ENCODE peak calls at places on chromosome 9, in ten cellular contexts. Y is A549; H is stimulated activated CD4-positive, alpha-beta T cell treated with anti-CD3 and anti-CD28 coated beads, Interleukin-1b, Interleukin-23, amount 100 ng/mL, for 24 hours; X is ACHN; M is activated T-helper 1 cell treated with Interleukin-2 at 50 U/mL for 16 hours; A is activated CD4-positive, CD25-positive, alpha-beta regulatory T cell treated with anti-CD3 and anti-CD28 coated beads, Interleukin-2, amount 50 U/mL, for 72 hours; E is activated T-cell treated with anti-CD3 and anti-CD28 coated beads for 24 hours; Z is T-helper 1 cell; I is breast epithelium; S is Jurkat, Clone E6-1. R is an unnamed sample.

GRCh38 chr9:131657031-131657377 is 82.9 kb downstream of the RAPGEF1 start:
- DNase-seq in Y (no peak), H (no peak), X (no peak), M (no peak), A (no peak), E (no peak), Z (no peak), I (no peak), S (peak), R (no peak)

GRCh38 chr9:104746798-104747197 is 685 bp upstream of the NIPSNAP3A start:
- DNase-seq in Y (no peak), H (no peak), X (no peak), M (no peak), A (no peak), E (no peak), Z (no peak), I (no peak), S (no peak), R (no peak)

GRCh38 chr9:98043921-98044320 is 12.6 kb upstream of the NANS start:
- DNase-seq in Y (no peak), H (no peak), X (no peak), M (no peak), A (no peak), E (no peak), Z (no peak), I (no peak), S (no peak), R (no peak)

GRCh38 chr9:108787664-108788048 is 68.1 kb downstream of the ACTL7B start:
- DNase-seq in Y (no peak), H (no peak), X (no peak), M (no peak), A (no peak), E (no peak), Z (no peak), I (no peak), S (no peak), R (no peak)

GRCh38 chr9:133476531-133476930 is 2.4 kb downstream of the SLC2A6 start:
- DNase-seq in Y (no peak), H (no peak), X (no peak), M (no peak), A (no peak), E (no peak), Z (no peak), I (no peak), S (no peak), R (no peak)

GRCh38 chr9:75531588-75531987 is 358.9 kb upstream of the PCSK5 start:
- DNase-seq in Y (no peak), H (no peak), X (no peak), M (no peak), A (no peak), E (no peak), Z (no peak), I (no peak), S (no peak), R (no peak)

GRCh38 chr9:101421653-101422065 is 13.9 kb downstream of the ALDOB start:
- DNase-seq in Y (no peak), H (no peak), X (no peak), M (no peak), A (no peak), E (no peak), Z (no peak), I (no peak), S (no peak), R (no peak)

GRCh38 chr9:26723486-26723885 is 169.1 kb downstream of the CAAP1 start:
- DNase-seq in Y (peak), H (no peak), X (peak), M (no peak), A (peak), E (no peak), Z (no peak), I (no peak), S (no peak), R (peak)

GRCh38 chr9:133957328-133957727 is 34.8 kb downstream of the VAV2 start:
- DNase-seq in Y (no peak), H (no peak), X (no peak), M (no peak), A (no peak), E (no peak), Z (no peak), I (no peak), S (no peak), R (no peak)

GRCh38 chr9:3735251-3735650 is 209.4 kb upstream of the RFX3 start:
- DNase-seq in Y (no peak), H (no peak), X (no peak), M (no peak), A (no peak), E (no peak), Z (no peak), I (no peak), S (no peak), R (no peak)

GRCh38 chr9:93579711-93580516 is 3.5 kb downstream of the PHF2 start:
- DNase-seq in Y (no peak), H (no peak), X (no peak), M (no peak), A (no peak), E (no peak), Z (no peak), I (no peak), S (no peak), R (no peak)

GRCh38 chr9:107243757-107244156 is 39.3 kb upstream of the RAD23B start:
- DNase-seq in Y (no peak), H (peak), X (peak), M (no peak), A (no peak), E (peak), Z (no peak), I (no peak), S (no peak), R (peak)

GRCh38 chr9:124765439-124765835 is 5.7 kb downstream of the NR6A1 start:
- DNase-seq in Y (no peak), H (no peak), X (no peak), M (no peak), A (no peak), E (no peak), Z (no peak), I (no peak), S (no peak), R (no peak)

GRCh38 chr9:79611091-79611614 is 39.4 kb downstream of the TLE4 start:
- DNase-seq in Y (no peak), H (no peak), X (peak), M (no peak), A (no peak), E (no peak), Z (no peak), I (no peak), S (no peak), R (peak)

GRCh38 chr9:136577941-136578619 is 32.2 kb upstream of the NOTCH1 start:
- DNase-seq in Y (no peak), H (no peak), X (peak), M (no peak), A (no peak), E (no peak), Z (no peak), I (no peak), S (no peak), R (no peak)

GRCh38 chr9:107862329-107862728 is 372.8 kb upstream of the KLF4 start:
- DNase-seq in Y (no peak), H (no peak), X (no peak), M (no peak), A (no peak), E (no peak), Z (no peak), I (no peak), S (no peak), R (no peak)

GRCh38 chr9:127809002-127809561 is 6.4 kb downstream of the FPGS start:
- DNase-seq in Y (no peak), H (no peak), X (no peak), M (no peak), A (no peak), E (no peak), Z (no peak), I (no peak), S (no peak), R (no peak)

GRCh38 chr9:20623021-20623747 is 885 bp upstream of the MLLT3 start:
- DNase-seq in Y (peak), H (no peak), X (no peak), M (peak), A (peak), E (peak), Z (peak), I (no peak), S (no peak), R (peak)

GRCh38 chr9:109320338-109320733 is 523 bp downstream of the EPB41L4B start:
- DNase-seq in Y (no peak), H (no peak), X (peak), M (no peak), A (no peak), E (no peak), Z (no peak), I (no peak), S (no peak), R (no peak)

GRCh38 chr9:117084221-117084620 is 330.6 kb downstream of the ASTN2 start:
- DNase-seq in Y (no peak), H (no peak), X (no peak), M (no peak), A (no peak), E (no peak), Z (no peak), I (no peak), S (no peak), R (no peak)

GRCh38 chr9:79134654-79135053 is 437.1 kb upstream of the TLE4 start:
- DNase-seq in Y (no peak), H (no peak), X (peak), M (no peak), A (no peak), E (no peak), Z (no peak), I (no peak), S (no peak), R (peak)

GRCh38 chr9:125525846-125526619 is 181.0 kb downstream of the MAPKAP1 start:
- DNase-seq in Y (no peak), H (no peak), X (no peak), M (no peak), A (no peak), E (no peak), Z (no peak), I (no peak), S (no peak), R (no peak)

GRCh38 chr9:130713286-130713975 is 19.9 kb downstream of the EXOSC2 start:
- DNase-seq in Y (no peak), H (no peak), X (peak), M (no peak), A (no peak), E (no peak), Z (no peak), I (no peak), S (no peak), R (no peak)

R was measured in HT1080.